ENCODE peak calls at places on chromosome 3, in four cellular contexts. One of them, this sample, is unnamed.
A peak's percentile ranks its signal among the peaks of the same experiment; 100 is the strongest.

GRCh38 chr3:12372762-12373280 is 84.0 kb downstream of the PPARG start:
- DNase-seq in IMR-90: no peak
- DNase-seq in mesendoderm: no peak
- DNase-seq in H1: no peak
- DNase-seq in this sample: no peak

GRCh38 chr3:179415377-179415776 is 35.9 kb downstream of the GNB4 start:
- DNase-seq in IMR-90: no peak
- DNase-seq in mesendoderm: no peak
- DNase-seq in H1: no peak
- DNase-seq in this sample: no peak

GRCh38 chr3:21750291-21750690 is 719 bp downstream of the ZNF385D start:
- DNase-seq in IMR-90: peak; percentile 38
- DNase-seq in mesendoderm: peak; percentile 16
- DNase-seq in H1: no peak
- DNase-seq in this sample: no peak

GRCh38 chr3:81500039-81500438 is 261.4 kb downstream of the GBE1 start:
- DNase-seq in IMR-90: no peak
- DNase-seq in mesendoderm: no peak
- DNase-seq in H1: no peak
- DNase-seq in this sample: no peak

GRCh38 chr3:125062904-125063618 is 7.3 kb upstream of the HEG1 start:
- DNase-seq in IMR-90: peak; percentile 97
- DNase-seq in mesendoderm: peak; percentile 70
- DNase-seq in H1: no peak
- DNase-seq in this sample: no peak

GRCh38 chr3:11136116-11136515 is 18.2 kb upstream of the HRH1 start:
- DNase-seq in IMR-90: peak; percentile 61
- DNase-seq in mesendoderm: no peak
- DNase-seq in H1: no peak
- DNase-seq in this sample: no peak

GRCh38 chr3:151962371-151962770 is 88.9 kb downstream of the SUCNR1 start:
- DNase-seq in IMR-90: no peak
- DNase-seq in mesendoderm: no peak
- DNase-seq in H1: no peak
- DNase-seq in this sample: no peak

GRCh38 chr3:9209777-9210176 is 39.7 kb downstream of the SRGAP3 start:
- DNase-seq in IMR-90: no peak
- DNase-seq in mesendoderm: no peak
- DNase-seq in H1: no peak
- DNase-seq in this sample: no peak

GRCh38 chr3:22977042-22977441 is 226.1 kb upstream of the UBE2E2 start:
- DNase-seq in IMR-90: no peak
- DNase-seq in mesendoderm: no peak
- DNase-seq in H1: no peak
- DNase-seq in this sample: no peak

GRCh38 chr3:1207904-1208303 is 115.1 kb downstream of the CNTN6 start:
- DNase-seq in IMR-90: no peak
- DNase-seq in mesendoderm: no peak
- DNase-seq in H1: no peak
- DNase-seq in this sample: no peak

GRCh38 chr3:135736740-135737139 is 228.8 kb upstream of the PPP2R3A start:
- DNase-seq in IMR-90: peak; percentile 5
- DNase-seq in mesendoderm: peak; percentile 82
- DNase-seq in H1: peak; percentile 75
- DNase-seq in this sample: peak; percentile 76

GRCh38 chr3:20108869-20109268 is 68.6 kb downstream of the KAT2B start:
- DNase-seq in IMR-90: no peak
- DNase-seq in mesendoderm: no peak
- DNase-seq in H1: no peak
- DNase-seq in this sample: no peak

GRCh38 chr3:172071780-172072179 is 32.4 kb downstream of the FNDC3B start:
- DNase-seq in IMR-90: no peak
- DNase-seq in mesendoderm: peak; percentile 26
- DNase-seq in H1: no peak
- DNase-seq in this sample: no peak

GRCh38 chr3:11155341-11156025 is 1.2 kb downstream of the HRH1 start:
- DNase-seq in IMR-90: peak; percentile 89
- DNase-seq in mesendoderm: peak; percentile 90
- DNase-seq in H1: peak; percentile 76
- DNase-seq in this sample: peak; percentile 87

GRCh38 chr3:126216416-126216815 is 36.0 kb upstream of the ALDH1L1 start:
- DNase-seq in IMR-90: peak; percentile 51
- DNase-seq in mesendoderm: no peak
- DNase-seq in H1: no peak
- DNase-seq in this sample: no peak

GRCh38 chr3:146160233-146160963 is 586 bp downstream of the PLOD2 start:
- DNase-seq in IMR-90: peak; percentile 79
- DNase-seq in mesendoderm: peak; percentile 97
- DNase-seq in H1: peak; percentile 71
- DNase-seq in this sample: peak; percentile 85

GRCh38 chr3:169454823-169455222 is 208.7 kb downstream of the MECOM start:
- DNase-seq in IMR-90: peak; percentile 59
- DNase-seq in mesendoderm: no peak
- DNase-seq in H1: no peak
- DNase-seq in this sample: no peak

GRCh38 chr3:69204315-69204957 is 82.0 kb upstream of the LMOD3 start:
- DNase-seq in IMR-90: peak; percentile 22
- DNase-seq in mesendoderm: no peak
- DNase-seq in H1: no peak
- DNase-seq in this sample: no peak

GRCh38 chr3:32261545-32261944 is 23.1 kb downstream of the CMTM8 start:
- DNase-seq in IMR-90: no peak
- DNase-seq in mesendoderm: no peak
- DNase-seq in H1: no peak
- DNase-seq in this sample: no peak

GRCh38 chr3:96059301-96059700 is 755.1 kb upstream of the EPHA6 start:
- DNase-seq in IMR-90: no peak
- DNase-seq in mesendoderm: no peak
- DNase-seq in H1: no peak
- DNase-seq in this sample: no peak

GRCh38 chr3:169710619-169711018 is 47.1 kb upstream of the MECOM start:
- DNase-seq in IMR-90: peak; percentile 81
- DNase-seq in mesendoderm: no peak
- DNase-seq in H1: no peak
- DNase-seq in this sample: no peak

GRCh38 chr3:188749010-188749617 is 422.7 kb upstream of the TPRG1 start:
- DNase-seq in IMR-90: no peak
- DNase-seq in mesendoderm: peak; percentile 77
- DNase-seq in H1: peak; percentile 68
- DNase-seq in this sample: peak; percentile 49

GRCh38 chr3:8500208-8500961 is 1.2 kb upstream of the LMCD1 start:
- DNase-seq in IMR-90: peak; percentile 81
- DNase-seq in mesendoderm: peak; percentile 65
- DNase-seq in H1: no peak
- DNase-seq in this sample: peak; percentile 44

GRCh38 chr3:71142440-71143161 is 440.9 kb downstream of the FOXP1 start:
- DNase-seq in IMR-90: peak; percentile 34
- DNase-seq in mesendoderm: peak; percentile 96
- DNase-seq in H1: no peak
- DNase-seq in this sample: peak; percentile 80

GRCh38 chr3:196631655-196632032 is 7.8 kb upstream of the NRROS start:
- DNase-seq in IMR-90: no peak
- DNase-seq in mesendoderm: no peak
- DNase-seq in H1: no peak
- DNase-seq in this sample: no peak

GRCh38 chr3:11784962-11785361 is 61.7 kb downstream of the TAMM41 start:
- DNase-seq in IMR-90: no peak
- DNase-seq in mesendoderm: peak; percentile 77
- DNase-seq in H1: no peak
- DNase-seq in this sample: peak; percentile 35

GRCh38 chr3:12947504-12948369 is 106.4 kb upstream of the RPL32 start:
- DNase-seq in IMR-90: peak; percentile 68
- DNase-seq in mesendoderm: peak; percentile 48
- DNase-seq in H1: no peak
- DNase-seq in this sample: peak; percentile 45

GRCh38 chr3:4515896-4516295 is 22.7 kb downstream of the ITPR1 start:
- DNase-seq in IMR-90: no peak
- DNase-seq in mesendoderm: no peak
- DNase-seq in H1: no peak
- DNase-seq in this sample: no peak

GRCh38 chr3:72214065-72215048 is 429.4 kb upstream of the PROK2 start:
- DNase-seq in IMR-90: no peak
- DNase-seq in mesendoderm: no peak
- DNase-seq in H1: no peak
- DNase-seq in this sample: no peak

GRCh38 chr3:53194218-53195065 is 33.4 kb downstream of the PRKCD start:
- DNase-seq in IMR-90: peak; percentile 39
- DNase-seq in mesendoderm: peak; percentile 63
- DNase-seq in H1: no peak
- DNase-seq in this sample: peak; percentile 61

GRCh38 chr3:51709004-51709420 is 2.1 kb downstream of the GRM2 start:
- DNase-seq in IMR-90: no peak
- DNase-seq in mesendoderm: no peak
- DNase-seq in H1: no peak
- DNase-seq in this sample: peak; percentile 25

GRCh38 chr3:71400986-71401451 is 182.5 kb downstream of the FOXP1 start:
- DNase-seq in IMR-90: no peak
- DNase-seq in mesendoderm: no peak
- DNase-seq in H1: no peak
- DNase-seq in this sample: no peak

GRCh38 chr3:194274424-194275085 is 76.6 kb downstream of the CPN2 start:
- DNase-seq in IMR-90: no peak
- DNase-seq in mesendoderm: no peak
- DNase-seq in H1: no peak
- DNase-seq in this sample: peak; percentile 26

GRCh38 chr3:70064194-70064787 is 64.8 kb downstream of the SAMMSON start:
- DNase-seq in IMR-90: peak; percentile 38
- DNase-seq in mesendoderm: peak; percentile 38
- DNase-seq in H1: no peak
- DNase-seq in this sample: no peak

GRCh38 chr3:100850156-100850555 is 140.9 kb downstream of the TFG start:
- DNase-seq in IMR-90: peak; percentile 4
- DNase-seq in mesendoderm: no peak
- DNase-seq in H1: no peak
- DNase-seq in this sample: no peak

GRCh38 chr3:119831022-119831421 is 49.1 kb downstream of the NR1I2 start:
- DNase-seq in IMR-90: no peak
- DNase-seq in mesendoderm: peak; percentile 35
- DNase-seq in H1: no peak
- DNase-seq in this sample: no peak

GRCh38 chr3:50411229-50411628 is 51.9 kb upstream of the TMEM115 start:
- DNase-seq in IMR-90: no peak
- DNase-seq in mesendoderm: no peak
- DNase-seq in H1: no peak
- DNase-seq in this sample: no peak

GRCh38 chr3:99365396-99365795 is 273.0 kb upstream of the COL8A1 start:
- DNase-seq in IMR-90: no peak
- DNase-seq in mesendoderm: no peak
- DNase-seq in H1: no peak
- DNase-seq in this sample: no peak

GRCh38 chr3:99365979-99366378 is 272.4 kb upstream of the COL8A1 start:
- DNase-seq in IMR-90: no peak
- DNase-seq in mesendoderm: no peak
- DNase-seq in H1: no peak
- DNase-seq in this sample: no peak

GRCh38 chr3:99366663-99367429 is 271.5 kb upstream of the COL8A1 start:
- DNase-seq in IMR-90: no peak
- DNase-seq in mesendoderm: peak; percentile 69
- DNase-seq in H1: peak; percentile 48
- DNase-seq in this sample: peak; percentile 39
- H4K5ac ChIP-seq in IMR-90: no peak overlapping the region
- H4K5ac ChIP-seq in mesendoderm: no peak overlapping the region
- H4K5ac ChIP-seq in H1: no peak overlapping the region
- H4K5ac ChIP-seq in this sample: no peak overlapping the region

GRCh38 chr3:114462750-114463149 is 168.9 kb downstream of the TIGIT start:
- DNase-seq in IMR-90: no peak
- DNase-seq in mesendoderm: no peak
- DNase-seq in H1: no peak
- DNase-seq in this sample: no peak
- H4K5ac ChIP-seq in IMR-90: no peak overlapping the region
- H4K5ac ChIP-seq in mesendoderm: no peak overlapping the region
- H4K5ac ChIP-seq in H1: no peak overlapping the region
- H4K5ac ChIP-seq in this sample: no peak overlapping the region

GRCh38 chr3:155323063-155323666 is 29.7 kb upstream of the STRIT1 start:
- DNase-seq in IMR-90: peak; percentile 89
- DNase-seq in mesendoderm: peak; percentile 88
- DNase-seq in H1: no peak
- DNase-seq in this sample: peak; percentile 42
- H4K5ac ChIP-seq in IMR-90: no peak overlapping the region
- H4K5ac ChIP-seq in mesendoderm: no peak overlapping the region
- H4K5ac ChIP-seq in H1: no peak overlapping the region
- H4K5ac ChIP-seq in this sample: no peak overlapping the region

GRCh38 chr3:183160616-183161015 is 1.9 kb downstream of the LAMP3 start:
- DNase-seq in IMR-90: no peak
- DNase-seq in mesendoderm: no peak
- DNase-seq in H1: no peak
- DNase-seq in this sample: no peak
- H4K5ac ChIP-seq in IMR-90: no peak overlapping the region
- H4K5ac ChIP-seq in mesendoderm: no peak overlapping the region
- H4K5ac ChIP-seq in H1: no peak overlapping the region
- H4K5ac ChIP-seq in this sample: peak overlapping the region; percentile 46

DNA sequence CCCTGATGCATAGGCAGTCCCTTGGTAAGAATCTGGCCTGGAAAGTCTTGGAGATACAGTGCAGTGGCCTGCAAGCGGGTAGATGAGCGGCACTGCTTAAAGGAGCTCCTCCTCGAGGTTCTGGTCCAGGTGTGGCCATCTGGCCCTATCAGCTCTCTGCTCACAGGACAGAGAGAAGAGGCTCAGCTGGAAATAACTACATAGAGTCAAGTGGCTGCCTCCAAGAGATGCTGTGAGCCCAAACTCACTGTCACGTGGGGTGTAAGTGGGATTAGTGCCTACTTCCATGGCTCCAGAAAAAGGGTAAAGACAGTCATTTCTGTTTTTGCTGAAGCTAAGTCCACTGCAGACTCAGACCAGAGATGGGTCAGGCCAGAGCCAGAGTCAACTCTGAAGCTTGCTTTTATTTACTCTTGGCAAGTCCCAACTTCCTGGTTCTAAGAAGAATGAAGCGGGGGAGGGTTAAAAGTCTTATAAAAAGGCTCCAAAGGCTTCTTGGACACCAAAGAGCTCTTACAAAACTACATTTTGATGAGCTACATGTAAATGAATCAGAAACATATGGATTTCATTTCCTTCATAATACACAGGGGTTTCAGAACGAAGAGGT is 77.2 kb downstream of the PDZRN3 start:
- DNase-seq in IMR-90: peak; percentile 94
- DNase-seq in mesendoderm: no peak
- DNase-seq in H1: no peak
- DNase-seq in this sample: no peak
- H4K5ac ChIP-seq in IMR-90: peak overlapping the region; percentile 94
- H4K5ac ChIP-seq in mesendoderm: no peak overlapping the region
- H4K5ac ChIP-seq in H1: no peak overlapping the region
- H4K5ac ChIP-seq in this sample: no peak overlapping the region

GRCh38 chr3:43319364-43319763 is 33.0 kb downstream of the SNRK start:
- DNase-seq in IMR-90: no peak
- DNase-seq in mesendoderm: no peak
- DNase-seq in H1: no peak
- DNase-seq in this sample: no peak

GRCh38 chr3:43319794-43320193 is 33.5 kb downstream of the SNRK start:
- DNase-seq in IMR-90: no peak
- DNase-seq in mesendoderm: no peak
- DNase-seq in H1: no peak
- DNase-seq in this sample: no peak

GRCh38 chr3:43323541-43323940 is 37.2 kb downstream of the SNRK start:
- DNase-seq in IMR-90: no peak
- DNase-seq in mesendoderm: no peak
- DNase-seq in H1: no peak
- DNase-seq in this sample: no peak

GRCh38 chr3:43317461-43318316 is 31.3 kb downstream of the SNRK start:
- DNase-seq in IMR-90: no peak
- DNase-seq in mesendoderm: peak; percentile 4
- DNase-seq in H1: no peak
- DNase-seq in this sample: no peak

GRCh38 chr3:43320288-43320687 is 33.9 kb downstream of the SNRK start:
- DNase-seq in IMR-90: no peak
- DNase-seq in mesendoderm: peak; percentile 28
- DNase-seq in H1: no peak
- DNase-seq in this sample: no peak
- H4K5ac ChIP-seq in IMR-90: no peak overlapping the region
- H4K5ac ChIP-seq in mesendoderm: no peak overlapping the region
- H4K5ac ChIP-seq in H1: no peak overlapping the region
- H4K5ac ChIP-seq in this sample: no peak overlapping the region